ENCODE peak calls at places on chromosomes 13 and 19, in four cellular contexts. Z is GM10248, U is endothelial cell, E is astrocyte of the spinal cord. Q is an unnamed sample.

GRCh38 chr19:11581740-11582139 is 4.3 kb upstream of the ACP5 start:
- DNase-seq in Z (peak; percentile 75), U (no peak), E (no peak), Q (peak; percentile 82)

GRCh38 chr19:23283925-23284324 is 33.7 kb upstream of the ZNF724 start:
- DNase-seq in Z (no peak), U (peak; percentile 43), E (no peak), Q (peak; percentile 76)

GRCh38 chr19:310781-311496 is 19.7 kb upstream of the PLPP2 start:
- DNase-seq in Z (no peak), U (no peak), E (no peak), Q (no peak)

GRCh38 chr13:34458756-34459462 is 483.2 kb upstream of the NBEA start:
- DNase-seq in Z (no peak), U (no peak), E (no peak), Q (no peak)

GRCh38 chr19:39139305-39140194 is 14.0 kb downstream of the PAK4 start:
- DNase-seq in Z (no peak), U (no peak), E (no peak), Q (no peak)

GRCh38 chr19:13993554-13994308 is 12.4 kb downstream of the RFX1 start:
- DNase-seq in Z (no peak), U (no peak), E (no peak), Q (no peak)

GRCh38 chr13:101181076-101181685 is 235.1 kb downstream of the NALCN start:
- DNase-seq in Z (no peak), U (no peak), E (peak; percentile 2), Q (no peak)

GRCh38 chr13:51257187-51257586 is 35.0 kb downstream of the FAM124A start:
- DNase-seq in Z (no peak), U (no peak), E (no peak), Q (no peak)

GRCh38 chr13:71759506-71760225 is 107.3 kb downstream of the DACH1 start:
- DNase-seq in Z (no peak), U (no peak), E (peak; percentile 8), Q (no peak)

GRCh38 chr13:105328212-105328611 is 1207.2 kb downstream of the EFNB2 start:
- DNase-seq in Z (no peak), U (no peak), E (no peak), Q (no peak)

GRCh38 chr19:49763230-49763629 is at the start of gene TSKS:
- DNase-seq in Z (no peak), U (no peak), E (no peak), Q (no peak)

GRCh38 chr19:49761249-49761624 is 1.9 kb downstream of the TSKS start:
- DNase-seq in Z (no peak), U (no peak), E (no peak), Q (no peak)

GRCh38 chr19:49764341-49764740 is 1.2 kb upstream of the TSKS start:
- DNase-seq in Z (no peak), U (no peak), E (no peak), Q (no peak)

GRCh38 chr19:49758292-49758691 is 4.8 kb downstream of the TSKS start:
- DNase-seq in Z (no peak), U (no peak), E (peak; percentile 79), Q (no peak)

DNA sequence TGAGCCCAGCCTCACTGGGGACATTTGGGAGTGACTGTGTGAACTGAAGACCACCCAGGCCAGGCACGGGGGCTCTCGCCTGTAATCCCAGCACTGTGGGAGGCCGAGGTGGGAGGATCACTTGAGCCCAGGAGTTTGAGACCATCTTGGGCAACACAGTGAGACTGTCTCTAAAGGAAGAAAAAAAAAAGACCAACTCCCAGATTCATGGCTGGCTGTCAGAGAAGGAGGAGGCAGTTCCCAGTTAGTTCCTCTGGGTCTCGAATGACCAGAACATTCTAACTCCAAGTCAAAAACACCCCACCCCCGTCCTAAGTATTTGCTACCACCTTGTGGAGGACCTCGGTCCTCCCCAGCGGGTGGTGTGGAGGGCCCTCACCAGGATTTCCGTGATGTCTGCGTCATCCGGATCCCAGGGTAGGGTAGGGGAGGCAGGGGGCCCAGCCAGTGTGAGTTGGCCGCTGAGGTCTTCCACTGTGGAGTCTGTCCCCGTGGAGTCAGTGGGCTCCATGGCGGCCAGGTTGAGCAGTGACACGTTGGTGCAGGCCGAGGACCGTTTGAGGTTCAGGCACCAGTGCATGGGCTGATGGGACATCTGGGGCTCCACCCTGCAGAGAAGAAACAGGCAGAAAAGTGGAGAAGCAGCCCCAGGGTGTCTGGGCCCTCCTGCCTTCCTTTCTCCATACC is 1.3 kb downstream of the TSKS start:
- DNase-seq in Z (no peak), U (peak; percentile 30), E (peak; percentile 54), Q (peak; percentile 29)
- TF ChIP-seq CTCF in Z (no peak), U (no peak), E (peak; percentile 30), Q (no peak)

GRCh38 chr13:84571264-84571663 is 689.0 kb upstream of the SLITRK1 start:
- DNase-seq in Z (no peak), U (no peak), E (no peak), Q (no peak)
- TF ChIP-seq CTCF in Z (no peak), U (no peak), E (no peak), Q (no peak)

GRCh38 chr13:30872195-30872594 is 33.9 kb upstream of the MEDAG start:
- DNase-seq in Z (peak; percentile 26), U (no peak), E (no peak), Q (no peak)
- TF ChIP-seq CTCF in Z (no peak), U (no peak), E (no peak), Q (no peak)

DNA sequence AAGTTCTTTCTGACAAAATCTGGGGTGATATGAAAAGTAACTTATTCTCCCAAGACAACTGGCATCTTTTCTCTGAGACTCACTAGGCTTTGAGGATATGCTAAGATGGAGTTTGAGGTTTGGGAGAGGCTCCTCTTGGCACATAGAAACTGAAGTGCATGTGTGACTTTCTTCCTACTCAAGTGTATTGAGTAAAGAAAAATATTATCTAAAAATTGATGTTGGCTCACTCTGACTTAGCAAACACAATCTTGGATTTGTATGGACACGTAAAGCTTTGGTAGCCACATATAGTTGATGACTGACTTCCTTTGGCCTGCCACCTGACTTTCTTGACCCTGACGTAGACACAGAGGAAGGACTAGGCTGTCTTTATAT is 71.1 kb upstream of the KLF12 start:
- DNase-seq in Z (no peak), U (no peak), E (peak; percentile 40), Q (no peak)
- TF ChIP-seq CTCF in Z (no peak), U (no peak), E (no peak), Q (no peak)

GRCh38 chr19:50501568-50502475 is 9.2 kb downstream of the JOSD2 start:
- DNase-seq in Z (no peak), U (no peak), E (no peak), Q (no peak)

GRCh38 chr19:50501186-50501567 is 9.8 kb downstream of the JOSD2 start:
- DNase-seq in Z (no peak), U (no peak), E (no peak), Q (no peak)

GRCh38 chr19:50498219-50499056 is 12.6 kb downstream of the JOSD2 start:
- DNase-seq in Z (no peak), U (no peak), E (no peak), Q (no peak)

GRCh38 chr19:50500753-50501151 is 10.2 kb downstream of the JOSD2 start:
- DNase-seq in Z (no peak), U (no peak), E (no peak), Q (no peak)

GRCh38 chr19:50500060-50500752 is 10.8 kb downstream of the JOSD2 start:
- DNase-seq in Z (peak; percentile 61), U (no peak), E (no peak), Q (peak; percentile 52)
- TF ChIP-seq CTCF in Z (no peak), U (no peak), E (peak; percentile 24), Q (no peak)

GRCh38 chr13:23510979-23511735 is 59.1 kb upstream of the TNFRSF19 start:
- DNase-seq in Z (peak; percentile 58), U (peak; percentile 9), E (peak; percentile 56), Q (no peak)
- TF ChIP-seq CTCF in Z (peak; percentile 60), U (no peak), E (peak; percentile 37), Q (no peak)

DNA sequence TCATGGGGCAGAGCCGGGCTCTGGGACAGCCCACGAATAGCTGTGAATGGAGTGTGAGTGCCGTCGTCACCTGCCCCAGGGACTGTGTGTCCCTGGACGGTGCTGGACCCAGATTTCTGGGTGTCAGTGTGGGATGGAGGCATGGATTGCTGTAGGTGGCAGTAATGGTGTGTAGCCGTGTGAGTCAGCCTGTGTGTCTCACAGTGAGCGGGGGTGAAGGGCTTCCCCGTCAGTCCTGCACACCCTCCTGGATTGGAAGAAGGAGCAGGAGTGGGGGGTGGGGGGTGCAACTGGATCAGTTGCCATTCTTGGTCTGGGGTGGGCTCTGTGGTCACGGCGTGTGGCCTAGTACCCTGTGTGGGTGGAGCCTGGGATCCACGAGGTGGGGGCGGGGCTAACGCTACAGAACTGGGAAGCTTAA is 6.5 kb upstream of the LTBP4 start:
- DNase-seq in Z (no peak), U (no peak), E (no peak), Q (no peak)
- TF ChIP-seq CTCF in Z (no peak), U (no peak), E (no peak), Q (no peak)

GRCh38 chr13:29266261-29266660 is 329.2 kb downstream of the SLC7A1 start:
- DNase-seq in Z (no peak), U (no peak), E (no peak), Q (no peak)

GRCh38 chr13:29270536-29271045 is 324.9 kb downstream of the SLC7A1 start:
- DNase-seq in Z (no peak), U (no peak), E (no peak), Q (no peak)

GRCh38 chr13:29266743-29267142 is 328.7 kb downstream of the SLC7A1 start:
- DNase-seq in Z (no peak), U (no peak), E (no peak), Q (no peak)
- TF ChIP-seq CTCF in Z (no peak), U (no peak), E (no peak), Q (no peak)

GRCh38 chr19:41366089-41366488 is 2.1 kb upstream of the B9D2 start:
- DNase-seq in Z (no peak), U (no peak), E (no peak), Q (peak; percentile 57)
- TF ChIP-seq CTCF in Z (no peak), U (peak; percentile 24), E (no peak), Q (peak; percentile 30)

DNA sequence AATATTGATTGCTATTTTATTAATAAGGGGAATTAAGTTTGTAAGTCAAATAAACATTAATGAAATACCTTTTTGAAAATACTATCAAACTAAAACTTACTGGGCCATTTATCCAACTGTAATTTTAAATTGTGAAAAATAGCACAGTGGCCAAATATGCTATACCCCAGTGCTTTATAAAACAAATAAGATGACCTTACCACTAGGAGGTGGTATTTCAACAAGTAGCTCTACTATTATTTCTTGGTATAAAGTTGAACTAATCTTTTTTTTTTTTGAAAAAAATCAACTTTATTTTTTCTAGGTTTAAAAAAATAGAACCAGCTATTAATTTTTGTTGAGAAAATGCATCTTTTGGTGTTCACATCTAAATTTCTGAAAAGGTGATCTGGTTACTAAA is 14.7 kb downstream of the LACC1 start:
- DNase-seq in Z (no peak), U (no peak), E (no peak), Q (no peak)
- TF ChIP-seq CTCF in Z (no peak), U (peak; percentile 71), E (peak; percentile 32), Q (no peak)